ENCODE peak calls at places on chromosomes 12 and 14, in six cellular contexts. One of them, this sample, is unnamed.

GRCh38 chr12:62860501-62861156 is 74.3 kb downstream of the PPM1H start:
- DNase-seq in glutamatergic neuron: no peak
- DNase-seq in LHCN-M2: peak
- DNase-seq in C1 segment of cervical spinal cord: peak
- DNase-seq in stimulated activated CD8-positive, alpha-beta memory T cell treated with anti-CD3 and anti-CD28 coated beads, Interleukin-2, amount 100 ng/mL, for 1 hour: no peak
- DNase-seq in NCI-H510A: no peak
- DNase-seq in this sample: no peak

GRCh38 chr12:128743911-128744310 is 79.8 kb downstream of the SLC15A4 start:
- DNase-seq in glutamatergic neuron: no peak
- DNase-seq in LHCN-M2: no peak
- DNase-seq in C1 segment of cervical spinal cord: no peak
- DNase-seq in stimulated activated CD8-positive, alpha-beta memory T cell treated with anti-CD3 and anti-CD28 coated beads, Interleukin-2, amount 100 ng/mL, for 1 hour: no peak
- DNase-seq in NCI-H510A: no peak
- DNase-seq in this sample: no peak

GRCh38 chr12:13024151-13024946 is 19.8 kb upstream of the FAM234B start:
- DNase-seq in glutamatergic neuron: no peak
- DNase-seq in LHCN-M2: no peak
- DNase-seq in C1 segment of cervical spinal cord: no peak
- DNase-seq in stimulated activated CD8-positive, alpha-beta memory T cell treated with anti-CD3 and anti-CD28 coated beads, Interleukin-2, amount 100 ng/mL, for 1 hour: no peak
- DNase-seq in NCI-H510A: no peak
- DNase-seq in this sample: no peak

GRCh38 chr14:50452285-50452684 is 55.6 kb upstream of the CDKL1 start:
- DNase-seq in glutamatergic neuron: no peak
- DNase-seq in LHCN-M2: no peak
- DNase-seq in C1 segment of cervical spinal cord: no peak
- DNase-seq in stimulated activated CD8-positive, alpha-beta memory T cell treated with anti-CD3 and anti-CD28 coated beads, Interleukin-2, amount 100 ng/mL, for 1 hour: no peak
- DNase-seq in NCI-H510A: no peak
- DNase-seq in this sample: no peak

GRCh38 chr12:67323007-67323406 is 53.8 kb downstream of the CAND1 start:
- DNase-seq in glutamatergic neuron: no peak
- DNase-seq in LHCN-M2: no peak
- DNase-seq in C1 segment of cervical spinal cord: no peak
- DNase-seq in stimulated activated CD8-positive, alpha-beta memory T cell treated with anti-CD3 and anti-CD28 coated beads, Interleukin-2, amount 100 ng/mL, for 1 hour: no peak
- DNase-seq in NCI-H510A: no peak
- DNase-seq in this sample: no peak

GRCh38 chr12:11881835-11882234 is 188.9 kb upstream of the BCL2L14 start:
- DNase-seq in glutamatergic neuron: no peak
- DNase-seq in LHCN-M2: no peak
- DNase-seq in C1 segment of cervical spinal cord: no peak
- DNase-seq in stimulated activated CD8-positive, alpha-beta memory T cell treated with anti-CD3 and anti-CD28 coated beads, Interleukin-2, amount 100 ng/mL, for 1 hour: no peak
- DNase-seq in NCI-H510A: no peak
- DNase-seq in this sample: no peak

GRCh38 chr12:103877934-103878510 is 37.0 kb upstream of the NT5DC3 start:
- DNase-seq in glutamatergic neuron: peak
- DNase-seq in LHCN-M2: peak
- DNase-seq in C1 segment of cervical spinal cord: no peak
- DNase-seq in stimulated activated CD8-positive, alpha-beta memory T cell treated with anti-CD3 and anti-CD28 coated beads, Interleukin-2, amount 100 ng/mL, for 1 hour: no peak
- DNase-seq in NCI-H510A: peak
- DNase-seq in this sample: peak

GRCh38 chr12:81340910-81341309 is 263.0 kb downstream of the ACSS3 start:
- DNase-seq in glutamatergic neuron: no peak
- DNase-seq in LHCN-M2: no peak
- DNase-seq in C1 segment of cervical spinal cord: no peak
- DNase-seq in stimulated activated CD8-positive, alpha-beta memory T cell treated with anti-CD3 and anti-CD28 coated beads, Interleukin-2, amount 100 ng/mL, for 1 hour: no peak
- DNase-seq in NCI-H510A: no peak
- DNase-seq in this sample: no peak

GRCh38 chr14:50342211-50343080 is 30.3 kb downstream of the DMAC2L start:
- DNase-seq in glutamatergic neuron: peak
- DNase-seq in LHCN-M2: peak
- DNase-seq in C1 segment of cervical spinal cord: peak
- DNase-seq in stimulated activated CD8-positive, alpha-beta memory T cell treated with anti-CD3 and anti-CD28 coated beads, Interleukin-2, amount 100 ng/mL, for 1 hour: no peak
- DNase-seq in NCI-H510A: no peak
- DNase-seq in this sample: peak

This sample was measured in left colon.